ENCODE peak calls at places on chromosomes 12 and 14, in eight cellular contexts. E, C, K, P, N, Z, T and H are unnamed samples.
A peak's percentile ranks its signal among the peaks of the same experiment; 100 is the strongest.

GRCh38 chr12:28568709-28569108 is 378.5 kb downstream of the CCDC91 start:
- DNase-seq in E (no peak), C (no peak), K (peak; percentile 59), P (no peak), N (no peak), Z (no peak), T (no peak), H (no peak)

GRCh38 chr12:24739094-24739779 is 209.7 kb downstream of the BCAT1 start:
- DNase-seq in E (no peak), C (no peak), K (no peak), P (no peak), N (no peak), Z (no peak), T (no peak), H (no peak)

GRCh38 chr12:52063081-52063985 is 6.4 kb upstream of the ATG101 start:
- DNase-seq in E (no peak), C (peak; percentile 68), K (no peak), P (no peak), N (no peak), Z (no peak), T (no peak), H (no peak)

GRCh38 chr12:62771828-62772227 is 163.1 kb downstream of the PPM1H start:
- DNase-seq in E (no peak), C (no peak), K (no peak), P (no peak), N (no peak), Z (no peak), T (no peak), H (no peak)

GRCh38 chr12:122079532-122080081 is 1.1 kb downstream of the MLXIP start:
- DNase-seq in E (no peak), C (no peak), K (no peak), P (no peak), N (no peak), Z (peak; percentile 16), T (no peak), H (no peak)

GRCh38 chr14:50542941-50543418 is 10.6 kb upstream of the MAP4K5 start:
- DNase-seq in E (peak; percentile 38), C (no peak), K (no peak), P (no peak), N (peak; percentile 41), Z (peak; percentile 54), T (peak; percentile 68), H (peak; percentile 65)

GRCh38 chr12:69196302-69197288 is 42.8 kb upstream of the CPSF6 start:
- DNase-seq in E (no peak), C (no peak), K (no peak), P (no peak), N (no peak), Z (peak; percentile 1), T (peak; percentile 5), H (no peak)

GRCh38 chr12:130456375-130457199 is 118.9 kb downstream of the PIWIL1 start:
- DNase-seq in E (peak; percentile 68), C (peak; percentile 64), K (no peak), P (peak; percentile 77), N (no peak), Z (no peak), T (no peak), H (no peak)

GRCh38 chr14:70698288-70698687 is 56.6 kb downstream of the TTC9 start:
- DNase-seq in E (peak; percentile 74), C (no peak), K (no peak), P (no peak), N (no peak), Z (peak; percentile 50), T (no peak), H (no peak)

GRCh38 chr14:33647385-33647786 is 303.5 kb downstream of the EGLN3 start:
- DNase-seq in E (no peak), C (no peak), K (peak; percentile 91), P (no peak), N (no peak), Z (peak; percentile 96), T (peak; percentile 96), H (no peak)